ENCODE peak calls at places on chromosomes 6 and 20, in six cellular contexts. W is HT1080, Z is HEK293T, F is GM13977, R is fibroblast of the conjunctiva, J is brain microvascular endothelial cell. U is an unnamed sample.
A peak's percentile ranks its signal among the peaks of the same experiment; 100 is the strongest.

GRCh38 chr6:75605635-75606034 is 4.0 kb downstream of the SENP6 start:
- DNase-seq in Z (no peak), R (no peak), J (no peak), F (no peak), W (no peak), U (no peak)

GRCh38 chr6:161215193-161215592 is 58.7 kb downstream of the AGPAT4 start:
- DNase-seq in J (peak; percentile 99), R (peak; percentile 92), W (peak; percentile 91), F (no peak), Z (no peak), U (no peak)

GRCh38 chr20:63483834-63484233 is 11.4 kb upstream of the KCNQ2 start:
- DNase-seq in Z (no peak), W (no peak), J (no peak), R (no peak), F (no peak), U (no peak)

GRCh38 chr6:20575691-20576451 is 41.6 kb downstream of the CDKAL1 start:
- DNase-seq in F (no peak), R (no peak), J (no peak), W (no peak), Z (no peak), U (no peak)

GRCh38 chr6:164035912-164036485 is 621.5 kb downstream of the QKI start:
- DNase-seq in F (no peak), W (no peak), Z (no peak), J (no peak), R (no peak), U (no peak)

GRCh38 chr6:72286911-72287311 is 335.0 kb upstream of the KCNQ5 start:
- DNase-seq in W (peak; percentile 72), Z (no peak), R (peak; percentile 5), J (peak; percentile 77), F (no peak), U (no peak)

GRCh38 chr6:107228754-107229153 is 113.4 kb upstream of the BEND3 start:
- DNase-seq in Z (no peak), J (no peak), F (no peak), R (no peak), W (no peak), U (no peak)

GRCh38 chr6:157380779-157381561 is at the start of gene ZDHHC14:
- DNase-seq in R (peak; percentile 51), J (peak; percentile 72), Z (peak; percentile 81), F (peak; percentile 86), W (peak; percentile 85), U (peak; percentile 44)

GRCh38 chr6:97778290-97779038 is 495.4 kb upstream of the MMS22L start:
- DNase-seq in R (no peak), Z (no peak), W (no peak), J (no peak), F (no peak), U (no peak)

GRCh38 chr6:13733178-13733851 is 21.7 kb upstream of the RANBP9 start:
- DNase-seq in J (peak; percentile 75), Z (peak; percentile 28), R (peak; percentile 95), F (no peak), W (peak; percentile 71), U (no peak)

GRCh38 chr6:44667668-44668390 is 280.3 kb downstream of the CDC5L start:
- DNase-seq in J (no peak), W (no peak), R (no peak), F (peak; percentile 35), Z (peak; percentile 58), U (no peak)

GRCh38 chr6:99333068-99333467 is 16.4 kb downstream of the FAXC start:
- DNase-seq in J (no peak), Z (no peak), F (peak; percentile 74), R (no peak), W (no peak), U (no peak)

GRCh38 chr6:33597551-33598322 is 17.7 kb upstream of the BAK1 start:
- DNase-seq in J (no peak), Z (no peak), R (no peak), F (no peak), W (no peak), U (no peak)

GRCh38 chr20:20897922-20898321 is 185.5 kb upstream of the RALGAPA2 start:
- DNase-seq in F (no peak), J (no peak), Z (no peak), W (no peak), R (no peak), U (no peak)

GRCh38 chr20:17902531-17903083 is 66.0 kb downstream of the SNX5 start:
- DNase-seq in Z (no peak), J (no peak), R (no peak), F (no peak), W (no peak), U (no peak)

GRCh38 chr6:91352878-91353277 is 766.0 kb upstream of the MAP3K7 start:
- DNase-seq in Z (no peak), J (no peak), F (no peak), W (no peak), R (no peak), U (no peak)

U was measured in pulmonary artery endothelial cell.